ENCODE peak calls at places on chromosomes 2 and 18, in seven cellular contexts. E is lower lobe of right lung, F is heart right ventricle, J is body of pancreas, I is neural progenitor cell, G is K562, Y is right lobe of liver. K is an unnamed sample. For H3K4me1 and H3K36me3, the result is how much of the 10 kb centered on the place peaks cover.

GRCh38 chr2:62270728-62271127 is 74.8 kb downstream of the B3GNT2 start:
- DNase-seq in E (peak), F (peak), J (peak), I (no peak), G (no peak), Y (peak), K (no peak)

GRCh38 chr18:3104190-3105054 is 91.5 kb upstream of the LPIN2 start:
- DNase-seq in E (no peak), F (no peak), J (no peak), I (no peak), G (no peak), Y (no peak), K (no peak)

GRCh38 chr18:77223653-77224052 is 26.0 kb upstream of the GALR1 start:
- DNase-seq in E (no peak), F (no peak), J (no peak), I (no peak), G (no peak), Y (no peak), K (no peak)

GRCh38 chr2:236813806-236814205 is 244.2 kb downstream of the ACKR3 start:
- DNase-seq in E (no peak), F (no peak), J (no peak), I (no peak), G (no peak), Y (no peak), K (no peak)

GRCh38 chr2:197307933-197308521 is 2.6 kb downstream of the ANKRD44 start:
- DNase-seq in E (no peak), F (no peak), J (no peak), I (no peak), G (no peak), Y (no peak), K (peak)

GRCh38 chr2:43192039-43192438 is 34.4 kb downstream of the ZFP36L2 start:
- DNase-seq in E (no peak), F (no peak), J (no peak), I (no peak), G (peak), Y (no peak), K (no peak)

GRCh38 chr18:60092073-60092472 is 192.3 kb downstream of the PMAIP1 start:
- DNase-seq in E (no peak), F (no peak), J (no peak), I (no peak), G (no peak), Y (no peak), K (no peak)

GRCh38 chr2:158779621-158780020 is 15.5 kb upstream of the DAPL1 start:
- DNase-seq in E (no peak), F (no peak), J (no peak), I (no peak), G (no peak), Y (no peak), K (no peak)

GRCh38 chr2:43417296-43417695 is 178.5 kb downstream of the THADA start:
- DNase-seq in E (no peak), F (no peak), J (no peak), I (no peak), G (no peak), Y (no peak), K (no peak)

DNA sequence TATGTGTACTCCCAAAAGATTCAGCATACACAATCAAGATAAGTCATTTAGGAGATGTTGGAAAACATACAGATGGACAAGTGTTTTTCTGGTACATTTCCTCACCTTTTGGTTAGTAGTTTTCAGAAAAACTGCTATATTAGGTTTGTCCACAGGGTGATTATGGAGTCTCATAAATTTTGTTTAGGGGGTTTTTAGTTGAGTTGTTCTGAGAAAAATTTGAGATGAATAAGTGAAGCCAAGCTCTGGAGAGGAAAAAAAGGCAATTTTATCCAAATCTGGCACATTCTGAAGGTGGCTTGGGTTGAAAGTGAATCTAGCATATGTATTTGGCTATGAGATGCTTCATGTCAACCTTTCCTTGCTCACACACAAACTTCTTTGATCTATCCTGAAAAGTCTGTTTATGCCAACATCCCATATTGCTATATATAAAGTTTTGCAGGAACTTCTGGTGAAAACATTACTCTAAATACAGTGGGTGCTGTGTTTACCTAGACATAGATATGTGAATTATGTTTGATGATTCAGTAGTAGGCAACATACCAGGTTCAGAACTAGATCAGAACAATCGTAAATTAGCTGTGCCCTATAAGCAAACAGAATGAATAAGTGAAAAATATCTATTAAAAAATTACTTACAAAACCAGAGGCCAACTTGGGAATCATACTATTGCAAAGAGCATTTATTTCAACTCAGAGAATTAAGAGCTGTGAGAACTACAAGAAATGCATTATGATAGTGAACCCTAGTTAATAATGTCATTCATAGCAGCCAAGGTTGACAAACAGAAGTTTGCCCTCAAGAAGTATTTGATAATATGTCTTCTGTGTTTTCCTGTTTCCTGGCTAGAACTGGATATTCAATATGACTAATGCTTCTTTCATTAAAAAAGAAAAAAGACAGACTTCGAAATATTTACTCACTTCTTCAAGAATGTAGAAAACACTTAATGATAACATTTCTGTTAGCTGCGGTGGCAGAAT is 552.0 kb downstream of the IRS1 start:
- DNase-seq in E (no peak), F (no peak), J (no peak), I (no peak), G (no peak), Y (no peak), K (no peak)
- TF ChIP-seq CTCF in E (no peak), F (no peak), J (no peak), I (peak), G (no peak), Y (no peak), K (no peak)

GRCh38 chr18:79522451-79523220 is 126.9 kb downstream of the NFATC1 start:
- DNase-seq in E (peak), F (no peak), J (no peak), I (no peak), G (no peak), Y (no peak), K (peak)
- H3K4me1 ChIP-seq in E (under half), F (under half), J (under half), I (under half), G (under half), Y (under half), K (under half)

GRCh38 chr2:190209579-190209978 is 110.0 kb downstream of the HIBCH start:
- DNase-seq in E (no peak), F (no peak), J (no peak), I (no peak), G (no peak), Y (no peak), K (no peak)

GRCh38 chr2:190202018-190202417 is 117.6 kb downstream of the HIBCH start:
- DNase-seq in E (no peak), F (no peak), J (no peak), I (no peak), G (no peak), Y (no peak), K (no peak)

GRCh38 chr2:190202604-190203003 is 117.0 kb downstream of the HIBCH start:
- DNase-seq in E (no peak), F (no peak), J (no peak), I (no peak), G (no peak), Y (no peak), K (no peak)

GRCh38 chr2:190207929-190208328 is 111.7 kb downstream of the HIBCH start:
- DNase-seq in E (no peak), F (no peak), J (no peak), I (no peak), G (no peak), Y (no peak), K (no peak)

GRCh38 chr2:190205643-190206042 is 114.0 kb downstream of the HIBCH start:
- DNase-seq in E (no peak), F (no peak), J (no peak), I (no peak), G (no peak), Y (no peak), K (no peak)
- H3K36me3 ChIP-seq in E (under half), F (under half), J (under half), I (under half), G (under half), Y (under half), K (under half)

GRCh38 chr2:32680937-32681336 is 53.1 kb downstream of the TTC27 start:
- DNase-seq in E (no peak), F (no peak), J (no peak), I (peak), G (no peak), Y (no peak), K (no peak)

GRCh38 chr2:32683520-32684086 is 55.8 kb downstream of the TTC27 start:
- DNase-seq in E (no peak), F (no peak), J (no peak), I (no peak), G (no peak), Y (no peak), K (no peak)

GRCh38 chr2:32678825-32679224 is 51.0 kb downstream of the TTC27 start:
- DNase-seq in E (no peak), F (no peak), J (no peak), I (no peak), G (no peak), Y (no peak), K (no peak)
- TF ChIP-seq CTCF in E (no peak), F (no peak), J (no peak), I (no peak), G (no peak), Y (no peak), K (no peak)

GRCh38 chr2:20211860-20212458 is 13.0 kb downstream of the SDC1 start:
- DNase-seq in E (no peak), F (no peak), J (no peak), I (no peak), G (no peak), Y (peak), K (no peak)

GRCh38 chr2:20209373-20210109 is 15.4 kb downstream of the SDC1 start:
- DNase-seq in E (no peak), F (no peak), J (no peak), I (no peak), G (no peak), Y (peak), K (no peak)

GRCh38 chr2:20208487-20208882 is 16.4 kb downstream of the SDC1 start:
- DNase-seq in E (no peak), F (no peak), J (peak), I (no peak), G (no peak), Y (peak), K (no peak)

GRCh38 chr2:20211420-20211819 is 13.5 kb downstream of the SDC1 start:
- DNase-seq in E (no peak), F (no peak), J (no peak), I (no peak), G (no peak), Y (peak), K (no peak)

DNA sequence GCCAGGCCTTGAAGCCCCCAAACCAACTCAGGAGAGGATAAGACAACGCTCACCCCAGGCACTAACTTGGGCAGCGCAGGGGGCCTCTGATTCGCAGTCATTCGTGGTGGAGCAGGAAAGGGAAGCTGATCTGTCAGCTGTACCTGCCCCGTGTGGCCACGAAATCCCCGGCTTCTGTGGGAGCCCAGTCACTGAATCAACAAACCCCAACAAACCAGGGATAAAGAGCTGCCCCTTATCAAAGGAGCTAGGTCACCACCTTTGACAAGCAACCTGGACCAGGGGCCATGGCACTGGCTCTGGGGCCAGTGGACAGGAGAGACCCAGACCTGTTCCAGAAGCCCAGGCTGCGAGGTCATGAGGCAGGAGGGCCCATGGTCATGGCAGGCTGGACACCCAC is 14.5 kb downstream of the SDC1 start:
- DNase-seq in E (peak), F (no peak), J (no peak), I (no peak), G (no peak), Y (peak), K (no peak)
- H3K4me1 ChIP-seq in E (half or more), F (under half), J (under half), I (under half), G (under half), Y (half or more), K (under half)

DNA sequence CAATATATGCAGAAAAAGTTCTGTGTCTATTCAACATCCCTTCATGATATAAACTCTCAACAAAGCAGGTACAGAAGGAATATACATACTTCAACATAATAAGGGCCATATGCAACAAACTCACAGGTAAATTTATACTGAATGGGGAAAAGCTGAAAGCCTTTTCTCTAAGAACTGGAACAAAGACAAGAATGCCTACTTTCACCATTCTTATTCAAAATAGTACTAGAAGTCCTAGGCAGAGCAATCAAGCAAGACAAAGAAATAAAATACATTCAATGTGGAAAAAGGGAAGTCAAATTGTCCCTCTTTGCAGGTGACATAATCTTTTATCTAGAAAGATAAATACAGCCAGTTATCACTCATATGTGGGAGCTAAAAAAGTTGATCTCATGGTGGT is 116.3 kb downstream of the ACVR1 start:
- DNase-seq in E (no peak), F (no peak), J (no peak), I (no peak), G (no peak), Y (no peak), K (no peak)
- H3K36me3 ChIP-seq in E (under half), F (half or more), J (under half), I (under half), G (under half), Y (under half), K (half or more)

GRCh38 chr2:241941691-241942301 is 72.3 kb downstream of the RTP5 start:
- DNase-seq in E (no peak), F (no peak), J (no peak), I (no peak), G (no peak), Y (no peak), K (no peak)

GRCh38 chr2:241943209-241943850 is 73.8 kb downstream of the RTP5 start:
- DNase-seq in E (no peak), F (no peak), J (no peak), I (no peak), G (no peak), Y (no peak), K (no peak)

GRCh38 chr2:241942416-241943208 is 73.1 kb downstream of the RTP5 start:
- DNase-seq in E (no peak), F (no peak), J (no peak), I (no peak), G (no peak), Y (no peak), K (no peak)

GRCh38 chr2:241939541-241939940 is 70.0 kb downstream of the RTP5 start:
- DNase-seq in E (no peak), F (no peak), J (no peak), I (no peak), G (no peak), Y (no peak), K (no peak)

DNA sequence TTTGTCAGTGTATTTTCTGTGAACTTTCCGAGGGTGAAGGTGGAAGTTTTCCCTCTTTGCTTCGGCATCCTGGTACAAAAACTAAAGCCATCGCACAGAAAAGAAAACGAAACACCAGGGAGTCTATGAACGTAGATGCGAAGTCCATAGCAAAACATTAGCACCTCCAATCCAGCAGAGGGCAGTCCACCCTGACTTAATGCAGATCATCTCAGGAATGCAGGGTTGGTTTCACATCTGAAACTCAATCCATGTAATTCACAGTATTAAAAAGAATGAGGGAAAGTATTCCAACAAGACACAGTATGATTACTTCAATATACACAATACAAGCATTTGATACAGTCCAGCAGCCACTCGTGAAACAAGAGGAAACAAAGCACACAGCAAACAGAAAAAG is 70.8 kb downstream of the RTP5 start:
- DNase-seq in E (no peak), F (no peak), J (no peak), I (no peak), G (peak), Y (no peak), K (no peak)
- TF ChIP-seq CTCF in E (peak), F (no peak), J (peak), I (peak), G (peak), Y (no peak), K (peak)

GRCh38 chr2:105739408-105739807 is 5.3 kb upstream of the NCK2 start:
- DNase-seq in E (no peak), F (no peak), J (no peak), I (no peak), G (no peak), Y (no peak), K (no peak)

GRCh38 chr2:105738658-105739051 is 6.1 kb upstream of the NCK2 start:
- DNase-seq in E (no peak), F (no peak), J (no peak), I (no peak), G (no peak), Y (no peak), K (no peak)

GRCh38 chr2:105741617-105742016 is 3.1 kb upstream of the NCK2 start:
- DNase-seq in E (no peak), F (no peak), J (no peak), I (no peak), G (no peak), Y (no peak), K (no peak)

GRCh38 chr2:105739944-105740734 is 4.6 kb upstream of the NCK2 start:
- DNase-seq in E (no peak), F (no peak), J (no peak), I (no peak), G (no peak), Y (no peak), K (no peak)

GRCh38 chr2:105741216-105741615 is 3.5 kb upstream of the NCK2 start:
- DNase-seq in E (no peak), F (no peak), J (no peak), I (no peak), G (no peak), Y (no peak), K (no peak)
- H3K4me1 ChIP-seq in E (under half), F (under half), J (under half), I (under half), G (under half), Y (under half), K (under half)

DNA sequence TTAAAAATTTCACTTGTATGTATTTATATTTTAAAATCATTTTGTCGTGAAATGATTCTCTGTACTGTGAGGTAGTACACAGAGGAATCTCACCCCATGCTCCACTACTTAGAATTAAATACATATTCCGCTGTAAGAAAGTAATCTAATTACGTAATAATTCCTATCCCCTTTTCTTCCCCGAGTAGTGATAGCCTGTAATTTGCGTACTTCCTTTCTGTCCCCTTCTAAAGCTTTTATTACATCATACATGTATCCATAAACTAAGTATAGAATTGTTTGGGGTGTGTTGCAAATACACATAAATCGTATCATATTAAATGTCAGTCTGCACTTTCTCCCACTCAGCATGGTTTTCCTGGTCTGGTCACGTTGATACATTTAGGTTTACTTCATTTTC is 12.4 kb upstream of the CHCHD5 start:
- DNase-seq in E (no peak), F (no peak), J (no peak), I (no peak), G (no peak), Y (no peak), K (no peak)
- H3K36me3 ChIP-seq in E (half or more), F (half or more), J (under half), I (under half), G (half or more), Y (under half), K (half or more)

GRCh38 chr2:216875861-216876260 is 16.0 kb upstream of the TNP1 start:
- DNase-seq in E (no peak), F (no peak), J (no peak), I (no peak), G (no peak), Y (no peak), K (no peak)

GRCh38 chr2:216879727-216880508 is 20.1 kb upstream of the TNP1 start:
- DNase-seq in E (no peak), F (no peak), J (no peak), I (no peak), G (peak), Y (no peak), K (no peak)

GRCh38 chr2:216878072-216878471 is 18.2 kb upstream of the TNP1 start:
- DNase-seq in E (no peak), F (no peak), J (no peak), I (no peak), G (no peak), Y (no peak), K (no peak)

GRCh38 chr2:216873573-216873972 is 13.7 kb upstream of the TNP1 start:
- DNase-seq in E (no peak), F (no peak), J (no peak), I (no peak), G (no peak), Y (no peak), K (no peak)

DNA sequence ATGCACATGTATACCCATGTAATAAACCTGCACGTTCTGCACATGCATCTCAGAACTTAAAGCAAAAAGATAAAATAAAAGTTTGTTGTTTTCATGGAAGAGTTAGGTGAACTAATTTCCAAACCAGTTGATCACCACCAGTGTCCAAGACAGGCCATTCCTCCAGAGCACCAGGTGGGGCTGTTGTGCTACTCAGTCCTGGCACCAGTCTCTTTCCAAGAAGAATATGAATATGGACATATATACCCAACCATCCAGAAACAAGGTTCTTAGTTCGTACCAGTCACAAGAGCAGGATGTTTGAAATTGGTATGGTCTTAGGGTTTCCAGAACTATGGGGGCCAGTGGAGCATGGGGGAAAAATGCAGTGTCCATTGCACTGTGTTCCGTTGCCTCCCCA is 17.2 kb upstream of the TNP1 start:
- DNase-seq in E (no peak), F (no peak), J (no peak), I (no peak), G (no peak), Y (no peak), K (no peak)
- TF ChIP-seq CTCF in E (no peak), F (no peak), J (no peak), I (no peak), G (peak), Y (no peak), K (no peak)

K was measured in left lung.